ENCODE peak calls at places on chromosomes 5 and 9, in six cellular contexts. P, H, L, V, W and X are unnamed samples. For H3K4me1, the result is how much of the 10 kb centered on the place peaks cover.

GRCh38 chr9:121771418-121771817 is 120.0 kb downstream of the DAB2IP start:
- DNase-seq in L (no peak), P (peak), W (no peak), V (no peak), H (no peak), X (no peak)

GRCh38 chr9:35487066-35487465 is 2.8 kb upstream of the RUSC2 start:
- DNase-seq in V (no peak), L (no peak), W (no peak), H (no peak), P (no peak), X (no peak)

GRCh38 chr9:14400658-14400995 is 86.7 kb upstream of the NFIB start:
- DNase-seq in H (peak), W (no peak), P (peak), V (peak), L (no peak), X (peak)

GRCh38 chr5:52947851-52948250 is 41.3 kb upstream of the ITGA2 start:
- DNase-seq in V (no peak), H (no peak), P (no peak), L (no peak), W (no peak), X (no peak)

GRCh38 chr5:80368666-80369270 is 39.1 kb upstream of the ZFYVE16 start:
- DNase-seq in W (no peak), V (no peak), H (no peak), P (no peak), L (no peak), X (no peak)

GRCh38 chr5:140725799-140726471 is 25.7 kb downstream of the ZMAT2 start:
- DNase-seq in H (peak), W (peak), L (peak), V (peak), P (peak), X (no peak)

GRCh38 chr5:166781729-166782128 is 1509.7 kb upstream of the WWC1 start:
- DNase-seq in W (no peak), H (no peak), L (no peak), V (no peak), P (no peak), X (no peak)

GRCh38 chr9:127980056-127980705 is 608 bp downstream of the EEIG1 start:
- DNase-seq in L (peak), V (no peak), W (no peak), P (peak), H (peak), X (no peak)

GRCh38 chr5:107217721-107218130 is 453.0 kb downstream of the EFNA5 start:
- DNase-seq in H (no peak), P (no peak), L (peak), V (no peak), W (no peak), X (no peak)

GRCh38 chr5:132019857-132020555 is 8.5 kb upstream of the ACSL6 start:
- DNase-seq in W (peak), V (no peak), L (no peak), P (no peak), H (peak), X (peak)

GRCh38 chr5:157555031-157555640 is 20.4 kb downstream of the ADAM19 start:
- DNase-seq in H (no peak), W (no peak), L (no peak), P (no peak), V (no peak), X (no peak)

GRCh38 chr5:39755986-39756385 is 331.2 kb upstream of the DAB2 start:
- DNase-seq in H (no peak), L (no peak), W (no peak), V (peak), P (no peak), X (peak)

GRCh38 chr9:89445135-89445797 is 52.6 kb downstream of the SEMA4D start:
- DNase-seq in W (no peak), H (no peak), P (no peak), V (no peak), L (no peak), X (no peak)

GRCh38 chr5:38404236-38404635 is 145.9 kb downstream of the EGFLAM start:
- DNase-seq in W (no peak), P (no peak), V (no peak), L (no peak), H (no peak), X (no peak)

GRCh38 chr9:120761011-120761410 is 32.2 kb downstream of the FBXW2 start:
- DNase-seq in V (no peak), W (no peak), P (no peak), H (no peak), L (no peak), X (no peak)

GRCh38 chr5:168312606-168313297 is 21.3 kb downstream of the WWC1 start:
- DNase-seq in P (no peak), L (no peak), H (no peak), W (no peak), V (no peak), X (no peak)

GRCh38 chr9:76846307-76846706 is 59.6 kb downstream of the PRUNE2 start:
- DNase-seq in P (no peak), V (no peak), L (no peak), W (no peak), H (no peak), X (no peak)

DNA sequence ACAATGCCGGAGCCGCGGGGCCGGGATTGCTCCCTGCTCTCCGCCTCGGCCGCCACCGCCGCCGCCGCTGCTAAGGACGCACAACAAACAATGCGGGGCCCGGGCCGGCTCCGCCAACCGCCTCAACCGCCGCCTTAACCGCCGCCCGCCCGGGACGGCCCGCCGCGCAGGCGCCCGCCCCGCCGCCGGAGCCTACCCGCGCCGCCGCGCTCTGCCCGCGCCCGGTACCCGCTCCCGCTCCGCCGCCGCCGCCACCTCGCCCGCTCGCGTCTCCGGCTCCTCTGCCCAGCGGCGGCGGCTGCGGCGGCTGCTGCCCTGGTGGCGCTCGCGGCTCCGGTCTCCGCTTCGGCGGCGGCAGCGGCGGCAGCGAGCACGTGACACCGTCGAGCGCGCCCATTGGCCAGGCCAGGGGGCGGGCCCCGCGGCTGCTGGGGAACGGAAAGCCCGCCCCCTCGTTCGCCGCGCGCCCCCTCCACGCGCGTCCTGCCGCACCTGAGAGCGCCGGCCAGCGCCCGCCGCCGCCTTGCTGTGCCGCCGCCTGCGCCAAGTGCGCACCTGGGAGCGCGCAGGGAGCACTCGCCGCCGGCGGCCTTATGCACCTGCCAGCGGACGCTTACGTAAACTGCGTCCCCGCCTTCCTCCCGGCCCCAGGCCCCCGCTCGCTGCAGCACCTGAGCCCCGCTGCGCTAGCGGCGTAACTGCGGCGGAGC is at the start of gene STRBP:
- DNase-seq in V (peak), L (peak), W (peak), H (peak), P (peak), X (peak)
- TF ChIP-seq EP300 in V (no peak), L (no peak), W (no peak), H (no peak), P (no peak), X (no peak)

DNA sequence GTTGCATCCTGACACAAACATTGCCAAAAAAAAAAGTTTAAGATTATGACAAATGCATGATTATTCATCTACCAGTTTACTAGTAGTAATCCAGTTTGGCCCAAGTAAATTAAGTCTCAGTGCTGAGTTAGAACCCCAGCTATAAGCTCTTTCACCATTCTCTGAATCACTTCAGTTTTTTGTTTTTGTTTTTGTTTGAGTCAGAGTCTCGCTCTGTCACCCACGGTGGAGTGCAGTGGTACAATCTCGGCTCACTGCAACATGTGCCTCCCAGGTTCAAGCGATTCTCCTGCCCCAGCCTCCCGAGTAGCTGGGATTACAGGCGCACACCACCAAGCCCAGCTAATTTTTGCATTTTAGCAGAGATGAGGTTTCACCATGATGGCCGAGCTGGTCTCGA is 1.5 kb upstream of the PCYOX1L start:
- DNase-seq in P (no peak), H (no peak), V (no peak), L (no peak), W (no peak), X (no peak)
- H3K4me1 ChIP-seq in P (under half), H (under half), V (under half), L (under half), W (under half), X (under half)

DNA sequence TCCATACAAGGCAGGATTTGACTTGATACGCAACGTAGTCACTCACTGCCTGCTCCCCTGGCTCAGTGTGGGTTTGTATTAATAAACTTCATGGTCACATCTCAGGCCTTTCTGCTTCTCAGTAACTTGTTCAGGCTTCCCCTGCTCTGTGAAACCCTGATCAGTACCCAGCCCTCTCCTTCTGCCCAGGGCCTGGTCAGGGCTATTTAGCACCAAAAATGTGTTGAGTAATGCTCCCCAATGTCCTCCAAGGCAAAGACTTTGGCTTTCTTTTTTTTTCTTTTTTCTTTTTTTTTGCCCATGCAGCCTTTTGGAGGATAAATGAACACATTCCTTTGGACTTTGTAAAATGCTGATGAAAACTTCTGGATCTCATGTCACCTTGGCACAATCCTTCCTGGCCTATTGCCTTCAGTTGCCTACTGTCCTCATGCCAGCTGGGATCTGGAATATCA is 399.2 kb upstream of the KLF4 start:
- DNase-seq in P (no peak), H (no peak), L (no peak), W (no peak), V (no peak), X (no peak)
- H3K27ac ChIP-seq in P (no peak), H (no peak), L (no peak), W (no peak), V (no peak), X (no peak)

GRCh38 chr5:81786509-81786908 is 35.6 kb upstream of the SSBP2 start:
- DNase-seq in H (no peak), V (no peak), W (no peak), L (no peak), P (no peak), X (no peak)

GRCh38 chr5:81785311-81785710 is 34.4 kb upstream of the SSBP2 start:
- DNase-seq in H (no peak), V (no peak), W (no peak), L (no peak), P (no peak), X (no peak)

GRCh38 chr5:81788271-81788670 is 37.4 kb upstream of the SSBP2 start:
- DNase-seq in P (no peak), V (no peak), H (no peak), W (no peak), L (no peak), X (no peak)

GRCh38 chr5:81789033-81789432 is 38.1 kb upstream of the SSBP2 start:
- DNase-seq in W (no peak), L (peak), H (no peak), P (no peak), V (no peak), X (no peak)

DNA sequence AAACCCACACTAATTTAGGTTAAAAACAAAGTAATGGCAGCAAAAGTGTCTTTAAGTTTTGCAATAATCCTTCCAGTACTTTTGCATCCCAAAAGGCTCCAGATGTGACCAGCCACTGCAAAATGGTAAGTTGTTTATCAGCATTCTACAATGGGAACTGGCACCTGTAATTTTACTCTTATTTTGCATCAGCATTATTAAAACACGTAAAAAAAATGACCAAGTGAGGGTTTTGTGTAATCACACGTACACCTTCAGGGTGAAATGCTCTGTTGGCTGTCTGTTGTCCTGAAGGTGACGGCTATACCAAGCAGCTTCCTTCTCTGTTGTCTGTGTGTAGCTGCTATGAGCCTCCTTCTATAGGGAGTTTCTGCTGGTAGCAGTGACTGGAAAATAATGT is 36.9 kb upstream of the SSBP2 start:
- DNase-seq in P (peak), H (peak), L (peak), V (peak), W (no peak), X (peak)
- TF ChIP-seq EP300 in P (no peak), H (no peak), L (no peak), V (no peak), W (no peak), X (peak)

GRCh38 chr9:131670247-131670681 is 69.6 kb downstream of the RAPGEF1 start:
- DNase-seq in H (no peak), W (no peak), V (no peak), P (no peak), L (peak), X (peak)
- H3K4me1 ChIP-seq in H (half or more), W (half or more), V (under half), P (under half), L (half or more), X (under half)

DNA sequence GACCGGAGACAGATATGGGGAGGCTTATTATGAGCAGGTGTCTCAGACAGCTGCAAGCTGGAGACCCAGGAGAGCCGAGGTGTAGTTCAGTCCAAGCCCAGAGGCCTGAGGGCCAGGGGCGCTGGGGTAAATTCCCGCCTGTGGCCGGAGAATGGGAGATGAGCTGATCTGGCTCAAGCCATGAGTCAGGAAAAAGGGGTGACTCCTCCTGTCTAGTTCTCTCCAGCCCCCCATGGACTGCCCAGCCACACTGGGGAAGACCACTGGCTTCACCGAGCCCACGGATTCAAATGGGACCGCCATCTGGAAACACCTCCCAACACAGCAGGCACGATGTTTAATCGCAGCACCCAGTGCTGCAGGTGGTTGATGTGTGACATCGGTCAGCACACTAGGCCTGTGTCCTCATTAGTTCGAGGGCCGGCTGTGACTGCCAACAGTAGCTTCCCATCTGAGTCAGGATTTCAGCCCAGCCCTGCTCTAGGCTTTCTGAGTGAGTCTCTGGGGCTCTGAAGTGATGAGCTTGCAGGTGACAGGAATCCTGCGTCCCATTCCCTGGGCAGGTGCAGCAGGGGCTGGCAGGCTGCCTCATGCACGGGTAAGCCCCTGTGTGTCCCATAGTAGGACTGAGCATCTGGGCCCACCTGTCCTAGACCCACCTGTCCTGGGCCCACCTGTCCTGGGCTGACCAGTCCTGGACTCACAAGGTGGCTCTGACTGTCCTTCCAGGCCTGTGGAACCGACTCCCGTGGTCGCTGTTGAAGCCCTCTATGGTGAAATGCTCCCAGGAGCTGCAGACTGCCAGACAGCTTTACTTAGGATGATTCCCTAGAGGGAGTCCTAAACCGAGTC is 49.7 kb downstream of the AHRR start:
- DNase-seq in V (no peak), L (peak), H (peak), W (no peak), P (no peak), X (no peak)
- H3K27ac ChIP-seq in V (no peak), L (no peak), H (no peak), W (peak), P (no peak), X (no peak)

GRCh38 chr5:54222336-54222735 is 88.0 kb downstream of the ARL15 start:
- DNase-seq in V (peak), W (no peak), P (no peak), L (no peak), H (no peak), X (no peak)

GRCh38 chr5:54226215-54226614 is 84.2 kb downstream of the ARL15 start:
- DNase-seq in V (no peak), W (no peak), P (no peak), L (no peak), H (no peak), X (no peak)

GRCh38 chr5:54227109-54227508 is 83.3 kb downstream of the ARL15 start:
- DNase-seq in H (no peak), V (no peak), P (no peak), L (no peak), W (no peak), X (no peak)

GRCh38 chr5:54221096-54221495 is 89.3 kb downstream of the ARL15 start:
- DNase-seq in V (no peak), W (no peak), L (no peak), P (no peak), H (no peak), X (no peak)

GRCh38 chr5:54224083-54224836 is 86.1 kb downstream of the ARL15 start:
- DNase-seq in W (no peak), P (no peak), V (no peak), H (no peak), L (no peak), X (no peak)
- TF ChIP-seq EP300 in W (no peak), P (no peak), V (no peak), H (no peak), L (no peak), X (no peak)